ENCODE peak calls at places on chromosomes 7 and 10, in four cellular contexts. V is fibroblast of mammary gland, H is stomach, O is heart right ventricle. X is an unnamed sample.

GRCh38 chr10:62613429-62613828 is 191.1 kb upstream of the ADO start:
- DNase-seq in V (peak), H (no peak), O (no peak), X (no peak)

GRCh38 chr10:126956712-126957108 is 51.5 kb downstream of the DOCK1 start:
- DNase-seq in V (no peak), H (no peak), O (no peak), X (no peak)

GRCh38 chr10:19656420-19657042 is 159.7 kb upstream of the PLXDC2 start:
- DNase-seq in V (peak), H (no peak), O (no peak), X (no peak)

GRCh38 chr7:36001546-36001945 is 151.5 kb upstream of the EEPD1 start:
- DNase-seq in V (peak), H (no peak), O (no peak), X (no peak)

GRCh38 chr10:133365461-133366129 is 7.6 kb downstream of the ECHS1 start:
- DNase-seq in V (no peak), H (no peak), O (no peak), X (no peak)

GRCh38 chr10:129607607-129608006 is 140.6 kb downstream of the MGMT start:
- DNase-seq in V (no peak), H (no peak), O (no peak), X (no peak)

GRCh38 chr10:51035344-51035743 is 38.9 kb upstream of the PRKG1 start:
- DNase-seq in V (no peak), H (peak), O (no peak), X (no peak)

GRCh38 chr10:68366600-68366999 is 33.9 kb upstream of the PBLD start:
- DNase-seq in V (no peak), H (no peak), O (no peak), X (no peak)

GRCh38 chr10:119316729-119317097 is 109.3 kb downstream of the GRK5 start:
- DNase-seq in V (peak), H (no peak), O (no peak), X (no peak)

GRCh38 chr7:57867884-57868701 is 418.1 kb downstream of the ZNF716 start:
- DNase-seq in V (no peak), H (no peak), O (no peak), X (no peak)

GRCh38 chr10:73730153-73730906 is 13.8 kb upstream of the SEC24C start:
- DNase-seq in V (peak), H (peak), O (peak), X (peak)

GRCh38 chr7:33644489-33644888 is 260.9 kb upstream of the BMPER start:
- DNase-seq in V (peak), H (no peak), O (no peak), X (no peak)

GRCh38 chr10:32958992-32959703 is 1.1 kb upstream of the ITGB1 start:
- DNase-seq in V (no peak), H (no peak), O (no peak), X (no peak)

GRCh38 chr7:157480651-157481050 is 143.8 kb downstream of the DNAJB6 start:
- DNase-seq in V (no peak), H (no peak), O (no peak), X (no peak)

GRCh38 chr7:157517782-157518513 is 181.1 kb downstream of the DNAJB6 start:
- DNase-seq in V (no peak), H (peak), O (no peak), X (no peak)

GRCh38 chr10:27369832-27370231 is 129.2 kb upstream of the ACBD5 start:
- DNase-seq in V (no peak), H (no peak), O (no peak), X (no peak)

GRCh38 chr7:115300228-115300870 is 378.5 kb downstream of the MDFIC start:
- DNase-seq in V (peak), H (no peak), O (no peak), X (no peak)

GRCh38 chr10:67606572-67606971 is 89.4 kb downstream of the CTNNA3 start:
- DNase-seq in V (peak), H (no peak), O (no peak), X (no peak)

GRCh38 chr7:40507166-40507565 is 372.4 kb downstream of the SUGCT start:
- DNase-seq in V (peak), H (no peak), O (no peak), X (no peak)

GRCh38 chr10:110471566-110472139 is 26.1 kb upstream of the DUSP5 start:
- DNase-seq in V (peak), H (no peak), O (no peak), X (no peak)

GRCh38 chr10:76558996-76559888 is 1078.4 kb downstream of the KCNMA1 start:
- DNase-seq in V (peak), H (no peak), O (no peak), X (no peak)

GRCh38 chr10:103044942-103045489 is 126.9 kb downstream of the CNNM2 start:
- DNase-seq in V (no peak), H (no peak), O (no peak), X (no peak)

GRCh38 chr10:103040424-103040823 is 122.3 kb downstream of the CNNM2 start:
- DNase-seq in V (peak), H (no peak), O (no peak), X (no peak)

GRCh38 chr10:103041391-103041790 is 123.3 kb downstream of the CNNM2 start:
- DNase-seq in V (no peak), H (no peak), O (no peak), X (no peak)

GRCh38 chr10:103042129-103042528 is 124.0 kb downstream of the CNNM2 start:
- DNase-seq in V (no peak), H (no peak), O (no peak), X (no peak)

DNA sequence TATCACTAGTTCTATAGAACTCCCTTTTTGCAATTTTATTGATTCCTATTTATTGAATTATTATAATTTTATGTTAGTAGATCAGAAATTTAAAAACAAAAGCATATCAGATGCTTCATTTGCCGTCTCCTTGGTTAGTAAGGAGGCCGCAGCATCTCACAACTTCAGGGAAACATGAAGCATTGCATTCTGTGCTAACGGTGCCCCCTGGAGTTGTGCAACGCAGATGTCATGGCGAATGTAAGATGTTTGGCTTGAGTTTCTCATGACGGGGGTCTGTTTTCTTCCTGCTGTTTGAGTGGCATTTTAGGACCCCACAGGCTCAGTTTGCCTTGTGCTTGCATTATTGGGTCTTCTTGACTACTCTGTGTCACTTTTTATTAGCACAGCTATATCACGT is 124.8 kb downstream of the CNNM2 start:
- DNase-seq in V (no peak), H (no peak), O (no peak), X (no peak)
- TF ChIP-seq CTCF in V (no peak), H (no peak), O (no peak), X (no peak)

DNA sequence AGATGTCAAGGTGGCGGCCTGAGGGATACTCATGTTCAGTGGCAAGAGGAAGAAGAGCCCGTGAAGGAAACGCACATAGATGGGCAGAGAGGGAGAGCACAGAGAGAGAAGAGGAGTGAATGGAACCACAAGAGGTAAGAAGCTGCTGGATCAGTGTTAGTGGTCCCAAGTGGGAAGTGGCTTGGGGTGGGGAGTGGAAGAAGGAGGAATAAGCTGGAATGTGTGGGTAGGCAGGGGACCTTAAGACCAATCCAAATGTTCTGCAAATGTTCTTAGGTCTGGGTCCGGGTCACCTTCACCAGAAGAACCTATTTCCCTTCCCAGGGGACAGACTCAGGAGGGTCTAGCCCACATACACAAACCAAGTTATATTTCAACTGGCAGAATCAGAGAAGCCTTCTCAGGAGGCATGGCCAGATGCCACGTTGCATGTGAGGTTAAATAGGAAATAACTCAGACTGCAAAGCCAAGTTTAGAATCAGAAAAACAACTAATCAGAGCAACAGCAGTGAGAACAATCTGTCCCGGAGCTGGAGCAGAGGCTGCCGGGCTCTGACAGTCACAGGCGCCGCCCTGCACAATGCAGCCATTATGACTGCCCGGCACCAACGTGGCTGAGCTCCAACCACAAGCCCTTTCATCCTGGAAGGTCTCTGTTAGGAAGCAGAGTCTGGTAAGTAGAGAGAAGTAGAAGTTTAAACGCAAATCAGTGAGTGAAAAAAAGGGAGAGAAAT is 78.6 kb upstream of the ARMC3 start:
- DNase-seq in V (peak), H (peak), O (peak), X (peak)
- H3K4me3 ChIP-seq in V (no peak), H (no peak), O (peak), X (peak)

DNA sequence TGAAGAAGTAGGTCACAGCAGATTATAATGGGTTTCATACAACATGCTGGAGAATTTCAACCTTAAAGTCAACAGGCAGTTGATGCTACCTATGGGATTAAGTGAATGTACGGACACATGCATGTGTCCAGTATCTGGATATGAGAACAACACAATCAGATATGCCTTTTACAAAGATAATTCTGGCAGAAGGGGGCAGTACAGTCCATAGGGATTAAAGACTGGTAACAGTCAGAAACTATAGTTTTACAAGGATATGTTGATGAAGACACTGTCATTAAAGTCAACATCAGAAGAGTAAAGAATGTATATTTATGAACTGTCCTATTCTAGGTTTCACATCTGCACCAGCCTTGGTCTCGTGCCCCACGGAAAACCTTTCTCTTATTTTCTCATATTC is 41.5 kb downstream of the ANKMY2 start:
- DNase-seq in V (peak), H (no peak), O (no peak), X (no peak)
- TF ChIP-seq CTCF in V (peak), H (no peak), O (peak), X (no peak)

DNA sequence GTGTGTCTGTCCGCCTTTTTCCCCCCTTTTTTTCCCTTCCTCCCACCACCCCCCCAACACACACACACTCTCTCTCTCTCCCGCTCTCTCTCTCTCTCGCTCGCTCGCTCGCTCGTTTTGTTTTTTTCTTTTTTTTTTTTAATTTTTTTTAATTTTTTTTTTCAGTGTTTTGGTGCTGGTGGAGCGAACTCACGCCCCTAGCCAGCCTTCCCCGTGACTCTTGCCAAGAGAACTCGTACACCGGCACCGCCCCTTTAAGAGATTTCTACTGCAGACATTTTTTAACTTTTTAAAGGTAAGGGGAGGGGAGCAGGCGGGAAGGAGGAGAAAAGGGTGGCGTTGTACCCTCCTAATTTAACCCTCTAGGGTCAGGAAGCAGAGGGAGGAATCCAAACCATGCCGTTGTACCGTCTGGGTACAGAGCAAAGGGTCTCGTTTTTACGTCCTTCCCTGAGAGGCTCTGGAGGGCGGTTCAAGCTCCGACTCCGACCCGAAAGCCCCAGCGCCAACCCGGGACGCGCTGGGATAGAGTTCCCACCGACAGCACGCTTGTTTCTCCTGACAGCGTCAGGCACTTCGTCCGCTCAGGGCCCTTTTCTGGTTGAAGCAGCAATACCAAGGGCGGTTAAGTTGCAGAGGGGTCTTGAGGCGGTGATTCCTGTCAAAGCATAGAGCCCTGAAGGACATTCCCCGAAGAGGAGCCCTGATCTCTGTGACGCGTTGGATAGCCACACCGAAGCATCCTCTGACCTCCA is 397 bp upstream of the HPSE2 start:
- DNase-seq in V (no peak), H (no peak), O (no peak), X (no peak)
- H3K4me3 ChIP-seq in V (no peak), H (peak), O (no peak), X (peak)

GRCh38 chr7:20834656-20835055 is 48.0 kb upstream of the SP8 start:
- DNase-seq in V (no peak), H (no peak), O (no peak), X (no peak)
- TF ChIP-seq CTCF in V (peak), H (no peak), O (no peak), X (no peak)

GRCh38 chr10:8296742-8297101 is 242.2 kb downstream of the GATA3 start:
- DNase-seq in V (no peak), H (no peak), O (no peak), X (no peak)
- H3K4me3 ChIP-seq in V (no peak), H (no peak), O (no peak), X (no peak)

GRCh38 chr10:23172429-23172828 is 19.7 kb upstream of the PTF1A start:
- DNase-seq in V (no peak), H (no peak), O (no peak), X (no peak)

GRCh38 chr10:23174075-23174973 is 17.8 kb upstream of the PTF1A start:
- DNase-seq in V (no peak), H (no peak), O (no peak), X (no peak)

GRCh38 chr10:23172846-23173548 is 19.1 kb upstream of the PTF1A start:
- DNase-seq in V (no peak), H (no peak), O (no peak), X (no peak)

GRCh38 chr10:23174974-23175512 is 17.1 kb upstream of the PTF1A start:
- DNase-seq in V (no peak), H (no peak), O (no peak), X (no peak)

DNA sequence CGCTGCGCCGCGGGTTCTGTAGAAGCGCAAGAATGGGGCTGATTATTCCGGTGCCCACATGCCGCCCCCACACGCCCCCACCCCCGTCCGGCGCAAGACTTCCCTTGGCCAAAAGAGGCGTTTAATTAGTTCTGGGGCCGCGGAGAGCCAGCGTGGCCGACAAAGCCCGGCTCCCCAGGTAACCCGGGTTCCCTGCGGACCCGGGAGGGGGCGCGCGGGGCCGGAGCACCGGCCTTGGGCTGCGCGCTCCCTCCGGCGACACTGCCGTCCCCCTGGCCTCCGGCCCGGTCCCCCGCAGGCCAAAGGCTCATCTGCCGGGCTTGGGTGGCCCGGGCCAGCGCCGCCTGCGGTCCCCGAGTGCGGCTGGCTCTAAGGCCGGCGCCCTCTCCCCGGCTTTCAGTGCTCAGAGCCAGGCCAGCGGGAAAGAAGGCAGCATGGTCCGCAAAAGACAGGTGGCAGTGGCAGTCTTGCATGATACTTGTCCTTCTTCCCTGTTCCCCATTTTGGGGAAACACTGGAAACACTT is 18.5 kb upstream of the PTF1A start:
- DNase-seq in V (no peak), H (no peak), O (no peak), X (no peak)
- TF ChIP-seq CTCF in V (no peak), H (no peak), O (no peak), X (no peak)

DNA sequence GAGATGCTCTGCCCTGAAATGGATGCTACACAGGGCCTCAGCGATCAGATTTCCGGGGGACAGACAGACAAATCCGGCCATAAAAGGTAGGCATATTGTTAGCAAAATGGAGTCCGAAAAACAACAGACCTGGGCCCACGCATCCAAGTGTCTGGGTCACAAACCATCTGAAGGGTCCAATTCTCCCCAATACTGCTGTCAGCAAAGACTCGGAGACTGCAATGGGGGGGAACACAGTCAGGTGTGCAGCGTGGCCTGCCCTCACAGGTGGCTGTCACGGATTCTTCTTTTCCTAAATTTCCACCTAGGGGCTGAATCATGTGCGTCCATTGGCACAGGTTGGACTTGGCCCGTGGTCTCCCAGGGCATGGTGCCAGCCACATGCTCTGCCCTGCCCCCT is 12.9 kb downstream of the PKD1L1 start:
- DNase-seq in V (no peak), H (no peak), O (no peak), X (no peak)
- H3K4me3 ChIP-seq in V (no peak), H (no peak), O (no peak), X (no peak)